ENCODE peak calls at places on chromosomes 1 and 21, in seven cellular contexts. A, B, U, M, W, O and D are unnamed samples. For H3K9me3, the result is how much of the 10 kb centered on the place peaks cover.

GRCh38 chr1:172219966-172220365 is 200.5 kb upstream of the C1orf105 start:
- DNase-seq in A (no peak), B (no peak), U (no peak), M (no peak), W (no peak), O (peak), D (no peak)

GRCh38 chr1:25620701-25621350 is 4.2 kb downstream of the MAN1C1 start:
- DNase-seq in A (no peak), B (no peak), U (no peak), M (no peak), W (no peak), O (no peak), D (no peak)

GRCh38 chr1:33286451-33287185 is 30.3 kb downstream of the ZNF362 start:
- DNase-seq in A (no peak), B (peak), U (no peak), M (no peak), W (no peak), O (no peak), D (no peak)

GRCh38 chr1:231315887-231316286 is 21.8 kb downstream of the EXOC8 start:
- DNase-seq in A (peak), B (no peak), U (peak), M (no peak), W (peak), O (peak), D (no peak)

GRCh38 chr1:212428496-212428895 is 4.2 kb upstream of the NENF start:
- DNase-seq in A (no peak), B (no peak), U (no peak), M (no peak), W (no peak), O (peak), D (no peak)

GRCh38 chr1:155307247-155307740 is 1.4 kb upstream of the FDPS start:
- DNase-seq in A (no peak), B (no peak), U (no peak), M (no peak), W (no peak), O (peak), D (no peak)

GRCh38 chr1:231603598-231604275 is 22.9 kb upstream of the DISC1 start:
- DNase-seq in A (no peak), B (no peak), U (no peak), M (no peak), W (no peak), O (peak), D (no peak)

GRCh38 chr1:59645893-59646292 is 168.9 kb upstream of the HOOK1 start:
- DNase-seq in A (no peak), B (no peak), U (no peak), M (peak), W (no peak), O (peak), D (no peak)

GRCh38 chr1:109914587-109915240 is 4.1 kb downstream of the CSF1 start:
- DNase-seq in A (peak), B (no peak), U (no peak), M (no peak), W (no peak), O (peak), D (no peak)

GRCh38 chr1:21344098-21344749 is 54.0 kb upstream of the ECE1 start:
- DNase-seq in A (no peak), B (peak), U (no peak), M (no peak), W (no peak), O (no peak), D (no peak)

GRCh38 chr1:29634324-29635072 is 398.2 kb downstream of the PTPRU start:
- DNase-seq in A (no peak), B (no peak), U (no peak), M (no peak), W (no peak), O (no peak), D (no peak)

GRCh38 chr1:155640367-155640766 is 30.3 kb downstream of the MSTO1 start:
- DNase-seq in A (no peak), B (no peak), U (no peak), M (no peak), W (no peak), O (no peak), D (no peak)

GRCh38 chr1:94677714-94678113 is 136.2 kb upstream of the F3 start:
- DNase-seq in A (no peak), B (no peak), U (no peak), M (no peak), W (no peak), O (no peak), D (no peak)

GRCh38 chr1:170205301-170205700 is 59.5 kb downstream of the NTMT2 start:
- DNase-seq in A (no peak), B (no peak), U (no peak), M (no peak), W (no peak), O (no peak), D (no peak)

GRCh38 chr1:193543259-193543658 is 356.8 kb upstream of the B3GALT2 start:
- DNase-seq in A (no peak), B (no peak), U (no peak), M (no peak), W (no peak), O (no peak), D (no peak)

GRCh38 chr1:27488523-27489138 is 1.3 kb downstream of the WASF2 start:
- DNase-seq in A (no peak), B (no peak), U (no peak), M (peak), W (no peak), O (peak), D (no peak)

GRCh38 chr1:65792671-65793358 is at the start of gene PDE4B:
- DNase-seq in A (no peak), B (no peak), U (peak), M (no peak), W (peak), O (peak), D (peak)

GRCh38 chr1:21903638-21904474 is 33.3 kb downstream of the HSPG2 start:
- DNase-seq in A (no peak), B (no peak), U (no peak), M (no peak), W (no peak), O (no peak), D (no peak)

GRCh38 chr1:78884685-78885452 is 121.7 kb downstream of the ADGRL4 start:
- DNase-seq in A (no peak), B (no peak), U (no peak), M (no peak), W (no peak), O (peak), D (no peak)

GRCh38 chr1:84090447-84091244 is 53.4 kb upstream of the PRKACB start:
- DNase-seq in A (no peak), B (no peak), U (no peak), M (no peak), W (no peak), O (no peak), D (no peak)

GRCh38 chr1:157968503-157968902 is 24.9 kb upstream of the KIRREL1 start:
- DNase-seq in A (no peak), B (no peak), U (no peak), M (peak), W (no peak), O (peak), D (no peak)

GRCh38 chr1:51644533-51645197 is 27.8 kb downstream of the OSBPL9 start:
- DNase-seq in A (no peak), B (no peak), U (no peak), M (peak), W (no peak), O (peak), D (no peak)

GRCh38 chr1:43885311-43885801 is 48.2 kb upstream of the ARTN start:
- DNase-seq in A (no peak), B (no peak), U (no peak), M (no peak), W (no peak), O (no peak), D (no peak)

GRCh38 chr1:21333824-21334213 is 43.6 kb upstream of the ECE1 start:
- DNase-seq in A (no peak), B (no peak), U (no peak), M (no peak), W (no peak), O (no peak), D (no peak)

GRCh38 chr1:31679091-31679490 is 24.7 kb downstream of the COL16A1 start:
- DNase-seq in A (no peak), B (no peak), U (no peak), M (no peak), W (no peak), O (no peak), D (no peak)

GRCh38 chr1:84742653-84743052 is 52.4 kb upstream of the SSX2IP start:
- DNase-seq in A (no peak), B (no peak), U (no peak), M (no peak), W (no peak), O (no peak), D (no peak)

GRCh38 chr1:96643519-96643918 is 78.1 kb upstream of the PTBP2 start:
- DNase-seq in A (no peak), B (no peak), U (no peak), M (no peak), W (no peak), O (no peak), D (no peak)

GRCh38 chr1:33306561-33307493 is 14.1 kb downstream of the A3GALT2 start:
- DNase-seq in A (peak), B (peak), U (peak), M (peak), W (no peak), O (peak), D (peak)

GRCh38 chr1:64019818-64020217 is 183.6 kb upstream of the UBE2U start:
- DNase-seq in A (no peak), B (no peak), U (no peak), M (no peak), W (no peak), O (peak), D (no peak)

GRCh38 chr1:226636847-226637096 is 88.2 kb downstream of the STUM start:
- DNase-seq in A (no peak), B (no peak), U (no peak), M (no peak), W (no peak), O (no peak), D (no peak)

GRCh38 chr1:29586991-29587745 is 350.8 kb downstream of the PTPRU start:
- DNase-seq in A (no peak), B (no peak), U (no peak), M (no peak), W (no peak), O (peak), D (no peak)

GRCh38 chr21:45376459-45377324 is 28.3 kb upstream of the COL18A1 start:
- DNase-seq in A (peak), B (peak), U (peak), M (peak), W (peak), O (no peak), D (peak)

GRCh38 chr1:15207031-15207828 is 39.8 kb upstream of the FHAD1 start:
- DNase-seq in A (no peak), B (peak), U (no peak), M (no peak), W (no peak), O (no peak), D (no peak)

GRCh38 chr1:65065535-65066378 is 82.2 kb upstream of the AK4 start:
- DNase-seq in A (peak), B (peak), U (peak), M (peak), W (peak), O (no peak), D (peak)

GRCh38 chr1:214416417-214417212 is 134.8 kb downstream of the PTPN14 start:
- DNase-seq in A (no peak), B (no peak), U (no peak), M (no peak), W (no peak), O (peak), D (no peak)

GRCh38 chr1:203645996-203646395 is 19.4 kb downstream of the ATP2B4 start:
- DNase-seq in A (no peak), B (no peak), U (no peak), M (no peak), W (no peak), O (no peak), D (no peak)

GRCh38 chr1:163410073-163410522 is 88.3 kb downstream of the NUF2 start:
- DNase-seq in A (no peak), B (no peak), U (no peak), M (peak), W (no peak), O (peak), D (no peak)

DNA sequence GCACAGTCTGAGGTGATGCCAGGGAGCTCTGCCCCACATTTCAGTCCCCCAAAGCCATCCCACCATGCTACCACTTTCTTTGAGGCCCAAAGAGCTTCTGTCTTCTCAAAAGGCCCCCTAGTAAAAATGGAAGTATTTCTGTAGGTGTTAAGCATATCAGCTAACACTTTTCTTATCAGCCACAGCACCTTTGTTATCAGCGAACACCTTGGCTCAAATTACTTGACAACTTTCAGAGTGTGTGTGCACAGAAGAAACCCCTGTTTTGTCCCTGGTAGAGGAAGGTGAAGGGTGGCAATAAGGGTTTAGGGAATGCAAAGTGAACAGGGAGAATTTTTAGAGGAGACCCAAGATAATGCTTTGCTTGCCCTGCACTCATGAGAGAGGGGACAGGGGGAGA is 54.8 kb upstream of the GJA8 start:
- DNase-seq in A (no peak), B (no peak), U (no peak), M (no peak), W (no peak), O (no peak), D (no peak)
- TF ChIP-seq CTCF in A (no peak), B (no peak), U (no peak), M (no peak), W (no peak), O (no peak), D (no peak)

GRCh38 chr1:2853711-2854110 is 52.2 kb upstream of the TTC34 start:
- DNase-seq in A (peak), B (no peak), U (no peak), M (no peak), W (no peak), O (no peak), D (no peak)

GRCh38 chr1:2855206-2856075 is 53.9 kb upstream of the TTC34 start:
- DNase-seq in A (peak), B (no peak), U (no peak), M (no peak), W (no peak), O (no peak), D (peak)

GRCh38 chr1:2854151-2854550 is 52.7 kb upstream of the TTC34 start:
- DNase-seq in A (peak), B (no peak), U (no peak), M (no peak), W (no peak), O (no peak), D (peak)

GRCh38 chr1:2856076-2856390 is 54.5 kb upstream of the TTC34 start:
- DNase-seq in A (peak), B (no peak), U (no peak), M (no peak), W (no peak), O (no peak), D (peak)

GRCh38 chr1:2854611-2855010 is 53.1 kb upstream of the TTC34 start:
- DNase-seq in A (peak), B (no peak), U (no peak), M (no peak), W (no peak), O (no peak), D (peak)
- H3K9me3 ChIP-seq in A (under half), B (under half), U (under half), M (under half), W (under half), O (under half), D (under half)

GRCh38 chr1:183197762-183198161 is 11.7 kb downstream of the LAMC2 start:
- DNase-seq in A (no peak), B (no peak), U (no peak), M (no peak), W (no peak), O (no peak), D (no peak)

GRCh38 chr1:183191833-183192232 is 5.8 kb downstream of the LAMC2 start:
- DNase-seq in A (no peak), B (no peak), U (no peak), M (no peak), W (no peak), O (peak), D (no peak)

GRCh38 chr1:183198463-183198862 is 12.4 kb downstream of the LAMC2 start:
- DNase-seq in A (no peak), B (peak), U (no peak), M (peak), W (no peak), O (peak), D (no peak)

GRCh38 chr1:183194527-183195145 is 8.6 kb downstream of the LAMC2 start:
- DNase-seq in A (no peak), B (no peak), U (no peak), M (no peak), W (no peak), O (no peak), D (no peak)

GRCh38 chr1:183195146-183195571 is 9.1 kb downstream of the LAMC2 start:
- DNase-seq in A (no peak), B (no peak), U (no peak), M (no peak), W (no peak), O (no peak), D (no peak)
- TF ChIP-seq CTCF in A (no peak), B (no peak), U (no peak), M (no peak), W (no peak), O (no peak), D (no peak)

GRCh38 chr21:24509131-24509530 is 1098.2 kb downstream of the MRPL39 start:
- DNase-seq in A (no peak), B (no peak), U (no peak), M (no peak), W (no peak), O (no peak), D (no peak)
- H3K9me3 ChIP-seq in A (under half), B (under half), U (under half), M (under half), W (under half), O (under half), D (under half)

GRCh38 chr1:183472488-183473285 is at the start of gene SMG7:
- DNase-seq in A (no peak), B (no peak), U (peak), M (no peak), W (peak), O (no peak), D (peak)

GRCh38 chr1:183471748-183472487 is 381 bp upstream of the SMG7 start:
- DNase-seq in A (peak), B (peak), U (peak), M (peak), W (peak), O (peak), D (peak)

GRCh38 chr1:183473286-183473536 is 912 bp downstream of the SMG7 start:
- DNase-seq in A (no peak), B (no peak), U (no peak), M (no peak), W (no peak), O (no peak), D (no peak)

GRCh38 chr1:183470147-183470960 is 1.9 kb upstream of the SMG7 start:
- DNase-seq in A (peak), B (peak), U (peak), M (peak), W (peak), O (peak), D (peak)

DNA sequence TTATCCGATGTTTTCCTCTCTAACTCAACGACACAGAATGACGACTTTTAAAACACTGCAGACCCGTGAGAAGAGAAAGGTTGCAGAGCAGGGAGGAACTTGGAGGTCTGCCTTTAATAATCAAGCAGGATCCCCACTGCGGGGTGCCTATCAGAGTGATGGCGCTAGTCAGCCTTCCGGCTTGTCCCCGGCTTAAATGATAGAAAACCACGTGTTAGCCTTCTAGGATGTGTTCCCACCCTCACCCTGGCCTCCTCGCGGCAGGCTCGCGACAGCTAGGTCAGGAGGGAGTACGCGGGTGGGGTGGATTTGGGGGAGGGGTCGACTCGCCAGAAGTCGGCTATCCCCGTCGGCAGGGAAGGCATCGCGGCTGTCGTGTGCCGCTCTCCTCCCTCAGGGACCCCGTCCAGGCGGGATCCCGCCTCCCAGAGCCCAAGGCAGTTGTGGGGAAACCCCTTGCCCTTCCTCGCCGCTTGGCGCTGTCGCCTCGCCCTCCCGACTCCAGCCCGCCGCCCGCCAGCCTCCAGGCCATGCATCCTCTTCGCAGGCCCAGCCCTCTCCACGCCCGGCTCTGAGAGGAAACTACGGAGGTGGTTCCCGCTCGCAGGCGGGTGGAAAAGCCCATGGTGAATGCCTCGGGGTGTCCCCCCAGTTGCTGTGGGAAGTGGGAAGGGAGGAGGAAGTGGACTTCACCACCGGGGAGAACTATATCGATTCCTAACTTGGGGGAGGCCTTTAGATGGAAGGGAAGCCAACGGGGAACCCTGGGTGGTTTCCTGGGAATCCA is 1.1 kb upstream of the SMG7 start:
- DNase-seq in A (peak), B (peak), U (peak), M (peak), W (peak), O (peak), D (peak)
- TF ChIP-seq CTCF in A (no peak), B (peak), U (no peak), M (no peak), W (no peak), O (peak), D (no peak)

GRCh38 chr21:40699366-40699765 is 147.6 kb downstream of the DSCAM start:
- DNase-seq in A (no peak), B (no peak), U (no peak), M (no peak), W (no peak), O (no peak), D (no peak)
- H3K9me3 ChIP-seq in A (under half), B (under half), U (under half), M (under half), W (under half), O (under half), D (under half)

DNA sequence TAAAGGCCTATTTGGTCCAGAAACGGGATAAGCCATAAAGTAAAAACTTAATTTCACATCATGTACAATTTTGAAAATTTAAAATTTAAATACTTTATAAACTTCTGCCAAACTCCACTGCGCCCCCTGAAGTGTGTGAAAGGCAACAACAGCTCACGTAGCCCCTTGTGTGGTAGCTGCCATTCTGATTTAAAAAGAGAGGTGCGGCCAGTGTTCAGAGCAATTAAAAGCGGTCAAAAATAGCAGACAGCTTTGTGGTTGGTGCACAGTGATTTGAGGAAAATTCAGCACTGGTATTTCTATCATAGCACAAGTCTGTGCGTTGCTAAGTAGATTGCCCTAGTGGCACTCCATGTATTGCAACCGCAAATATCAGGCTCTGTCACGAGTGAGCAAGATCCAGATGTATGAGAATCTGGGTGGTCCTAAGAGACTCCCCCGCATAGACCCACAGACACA is 122.5 kb downstream of the ATG4C start:
- DNase-seq in A (no peak), B (no peak), U (no peak), M (no peak), W (no peak), O (peak), D (no peak)
- TF ChIP-seq CTCF in A (peak), B (no peak), U (no peak), M (no peak), W (peak), O (peak), D (peak)